ENCODE peak calls at places on chromosome 11, in nine cellular contexts. M is right atrium auricular region; Y is tibial nerve; H is CD8-positive, alpha-beta memory T cell; I is right lobe of liver; X is naive thymus-derived CD4-positive, alpha-beta T cell; S is PC-3; Z is IMR-90; Q is adrenal gland. L is an unnamed sample.

GRCh38 chr11:129947474-129947873 is 52.1 kb upstream of the NFRKB start:
- DNase-seq in M (no peak), Y (no peak), H (no peak), I (no peak), X (no peak), S (no peak), Z (no peak), Q (no peak), L (no peak)

GRCh38 chr11:102111011-102111786 is 952 bp downstream of the YAP1 start:
- DNase-seq in M (peak; percentile 76), Y (peak; percentile 69), H (no peak), I (peak; percentile 86), X (no peak), S (peak; percentile 79), Z (peak; percentile 81), Q (peak; percentile 84), L (peak; percentile 73)

GRCh38 chr11:134815404-134815803 is 403.4 kb upstream of the B3GAT1 start:
- DNase-seq in M (no peak), Y (no peak), H (no peak), I (no peak), X (no peak), S (peak; percentile 59), Z (no peak), Q (no peak), L (no peak)

GRCh38 chr11:92827132-92827531 is 142.3 kb upstream of the MTNR1B start:
- DNase-seq in M (no peak), Y (no peak), H (no peak), I (no peak), X (no peak), S (no peak), Z (no peak), Q (no peak), L (no peak)

GRCh38 chr11:42840176-42840829 is 471.5 kb upstream of the API5 start:
- DNase-seq in M (no peak), Y (no peak), H (no peak), I (no peak), X (no peak), S (no peak), Z (no peak), Q (no peak), L (no peak)

GRCh38 chr11:118881130-118881717 is 2.5 kb upstream of the CXCR5 start:
- DNase-seq in M (no peak), Y (no peak), H (no peak), I (no peak), X (no peak), S (no peak), Z (peak; percentile 13), Q (no peak), L (no peak)

GRCh38 chr11:15837901-15838489 is 518.4 kb downstream of the SOX6 start:
- DNase-seq in M (no peak), Y (no peak), H (no peak), I (no peak), X (no peak), S (no peak), Z (no peak), Q (no peak), L (no peak)

GRCh38 chr11:22459053-22459452 is 120.9 kb downstream of the SLC17A6 start:
- DNase-seq in M (no peak), Y (no peak), H (no peak), I (no peak), X (no peak), S (peak; percentile 80), Z (peak; percentile 79), Q (no peak), L (no peak)

GRCh38 chr11:27718853-27719574 is 18.8 kb upstream of the BDNF start:
- DNase-seq in M (no peak), Y (no peak), H (no peak), I (no peak), X (no peak), S (peak; percentile 47), Z (peak; percentile 65), Q (peak; percentile 41), L (peak; percentile 22)

GRCh38 chr11:69382131-69383128 is 88.5 kb downstream of the MYEOV start:
- DNase-seq in M (peak; percentile 72), Y (no peak), H (no peak), I (peak; percentile 60), X (peak; percentile 4), S (peak; percentile 35), Z (no peak), Q (peak; percentile 46), L (peak; percentile 57)

GRCh38 chr11:19232910-19233503 is 7.7 kb downstream of the E2F8 start:
- DNase-seq in M (no peak), Y (no peak), H (no peak), I (no peak), X (no peak), S (peak; percentile 87), Z (peak; percentile 87), Q (no peak), L (no peak)

GRCh38 chr11:57648791-57649735 is 649 bp downstream of the YPEL4 start:
- DNase-seq in M (no peak), Y (no peak), H (peak; percentile 48), I (no peak), X (no peak), S (no peak), Z (no peak), Q (no peak), L (no peak)

GRCh38 chr11:12717851-12718291 is 43.6 kb downstream of the TEAD1 start:
- DNase-seq in M (no peak), Y (no peak), H (no peak), I (no peak), X (peak; percentile 75), S (no peak), Z (no peak), Q (no peak), L (no peak)

GRCh38 chr11:108207683-108208060 is 14.8 kb downstream of the NPAT start:
- DNase-seq in M (no peak), Y (no peak), H (no peak), I (no peak), X (no peak), S (no peak), Z (no peak), Q (no peak), L (no peak)

GRCh38 chr11:108204376-108204775 is 18.1 kb downstream of the NPAT start:
- DNase-seq in M (no peak), Y (no peak), H (no peak), I (no peak), X (no peak), S (no peak), Z (no peak), Q (no peak), L (no peak)

GRCh38 chr11:108204918-108205499 is 17.4 kb downstream of the NPAT start:
- DNase-seq in M (no peak), Y (no peak), H (no peak), I (no peak), X (no peak), S (no peak), Z (no peak), Q (no peak), L (no peak)

GRCh38 chr11:108206969-108207682 is 15.3 kb downstream of the NPAT start:
- DNase-seq in M (no peak), Y (no peak), H (no peak), I (no peak), X (no peak), S (no peak), Z (no peak), Q (no peak), L (no peak)

GRCh38 chr11:108206171-108206570 is 16.3 kb downstream of the NPAT start:
- DNase-seq in M (no peak), Y (no peak), H (no peak), I (no peak), X (no peak), S (no peak), Z (no peak), Q (no peak), L (no peak)
- H3K9me3 ChIP-seq in M (peaks cover 5% of the 10 kb centered on the region), Y (no peaks in the 10 kb centered on the region), H (peaks cover 6% of the 10 kb centered on the region), I (no peaks in the 10 kb centered on the region), X (peaks cover 4% of the 10 kb centered on the region), S (no peaks in the 10 kb centered on the region), Z (peaks cover 16% of the 10 kb centered on the region), Q (no peaks in the 10 kb centered on the region), L (peaks cover 14% of the 10 kb centered on the region)

DNA sequence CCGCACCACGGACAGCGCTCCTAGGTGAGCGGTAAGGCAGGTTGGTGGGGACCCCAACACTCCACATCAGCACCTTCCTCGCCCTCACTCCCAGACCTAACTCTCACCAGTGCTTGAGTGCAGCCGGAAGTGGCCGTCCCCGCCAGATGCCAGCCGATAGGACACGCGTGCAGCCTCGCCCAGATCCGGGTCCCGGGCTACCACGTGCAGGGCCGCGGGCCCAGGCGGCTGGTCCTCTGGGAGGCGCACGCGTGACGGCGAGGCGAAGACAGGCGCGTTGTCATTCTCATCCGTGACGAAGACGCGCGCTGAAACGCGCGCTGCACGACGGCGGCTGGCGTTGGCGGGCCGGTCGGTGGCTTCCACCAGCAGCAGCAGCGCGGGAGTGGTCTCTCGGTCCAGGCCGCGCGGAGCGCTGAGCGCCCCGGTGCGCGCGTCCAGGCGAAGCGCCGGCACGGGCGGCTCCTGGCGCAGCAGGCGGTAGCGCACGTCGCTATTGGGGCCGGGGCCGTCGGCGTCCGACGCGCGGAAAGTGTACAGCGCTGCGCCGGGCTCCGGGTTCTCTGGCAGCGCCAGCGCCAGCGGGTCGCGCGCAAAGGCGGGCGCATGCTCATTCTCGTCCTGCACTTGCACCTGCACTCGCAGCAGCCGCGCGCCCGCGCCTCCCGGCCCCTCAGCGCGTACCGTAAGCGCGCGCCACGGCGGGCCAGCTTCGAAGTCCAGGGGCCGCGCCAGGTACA is 10.8 kb upstream of the TPP1 start:
- DNase-seq in M (no peak), Y (no peak), H (no peak), I (no peak), X (no peak), S (no peak), Z (no peak), Q (no peak), L (no peak)
- H3K4me3 ChIP-seq in M (no peak overlapping the region), Y (no peak overlapping the region), H (no peak overlapping the region), I (peak overlapping the region; percentile 38), X (no peak overlapping the region), S (no peak overlapping the region), Z (no peak overlapping the region), Q (no peak overlapping the region), L (no peak overlapping the region)

GRCh38 chr11:38766796-38767195 is 2168.8 kb upstream of the RAG2 start:
- DNase-seq in M (no peak), Y (no peak), H (no peak), I (no peak), X (no peak), S (peak; percentile 10), Z (no peak), Q (no peak), L (no peak)
- H3K9me3 ChIP-seq in M (no peaks in the 10 kb centered on the region), Y (no peaks in the 10 kb centered on the region), H (no peaks in the 10 kb centered on the region), I (no peaks in the 10 kb centered on the region), X (no peaks in the 10 kb centered on the region), S (peaks cover 5% of the 10 kb centered on the region), Z (peaks cover 6% of the 10 kb centered on the region), Q (no peaks in the 10 kb centered on the region), L (peaks cover 15% of the 10 kb centered on the region)

DNA sequence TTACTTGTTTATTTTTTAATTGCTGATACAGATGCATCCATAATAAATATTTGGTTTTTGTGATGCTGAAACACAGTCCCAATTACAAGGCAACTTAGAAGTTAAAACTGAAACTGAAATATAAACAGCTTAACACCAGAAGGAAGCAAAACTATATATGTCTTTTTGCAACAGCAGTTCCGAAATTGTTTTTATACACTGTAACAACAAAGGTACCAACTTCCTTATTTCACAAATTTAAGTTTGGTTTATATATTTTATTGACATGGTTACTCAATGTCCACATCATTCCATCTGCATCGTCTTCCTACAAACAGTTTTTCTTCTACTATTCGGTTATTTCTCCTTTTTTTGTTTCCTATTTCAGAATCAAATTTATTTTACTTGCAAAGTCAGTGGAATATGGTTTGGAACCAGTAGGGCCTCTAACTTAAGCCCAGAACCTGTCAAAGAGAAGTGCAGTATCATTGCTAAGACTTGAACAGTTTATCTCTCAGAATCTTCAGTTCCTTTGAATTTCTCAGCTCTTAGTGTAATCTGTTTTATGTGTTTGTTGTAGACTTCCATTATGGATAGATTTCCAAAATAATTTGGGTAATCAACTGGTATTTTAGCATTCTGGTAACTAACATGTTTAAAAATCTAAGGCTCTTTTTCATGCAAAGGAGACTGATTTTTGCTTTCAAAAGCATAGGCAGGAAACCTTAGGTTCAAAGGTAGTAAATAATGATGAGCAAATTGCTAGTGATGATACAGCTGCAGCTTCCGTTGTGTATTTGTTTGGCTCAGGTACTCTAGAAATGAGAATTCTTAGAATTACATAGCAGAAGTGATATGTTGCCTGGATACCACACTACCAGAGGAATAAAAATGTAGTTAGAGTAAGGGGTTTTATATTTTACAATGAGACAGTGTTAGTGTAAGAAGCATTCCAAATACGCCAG is 8.2 kb upstream of the HSPA8 start:
- DNase-seq in M (no peak), Y (no peak), H (no peak), I (no peak), X (peak; percentile 79), S (no peak), Z (no peak), Q (no peak), L (no peak)
- H3K4me3 ChIP-seq in M (no peak overlapping the region), Y (peak overlapping the region; percentile 27), H (peak overlapping the region; percentile 48), I (peak overlapping the region; percentile 1), X (peak overlapping the region; percentile 58), S (no peak overlapping the region), Z (no peak overlapping the region), Q (no peak overlapping the region), L (peak overlapping the region; percentile 47)

L was measured in left ventricle myocardium inferior.